ENCODE peak calls at places on chromosomes 13 and 19, in five cellular contexts. K is colonic mucosa; R is stimulated activated CD4-positive, alpha-beta T cell treated with anti-CD3 and anti-CD28 coated beads, Interleukin-2, amount 100 ng/mL, for 48 hours; Y is renal cortical epithelial cell; S is DMS 273 treated with DMSO at 0.1 percent for 48 hours. A is an unnamed sample.

GRCh38 chr19:12047868-12048267 is 4.9 kb downstream of the ZNF878 start:
- DNase-seq in K (no peak), R (no peak), Y (no peak), S (no peak), A (no peak)

GRCh38 chr13:78032132-78032531 is 113.5 kb upstream of the EDNRB start:
- DNase-seq in K (no peak), R (no peak), Y (no peak), S (no peak), A (no peak)

GRCh38 chr13:46643165-46643777 is 90.3 kb downstream of the LRCH1 start:
- DNase-seq in K (no peak), R (no peak), Y (no peak), S (no peak), A (no peak)

GRCh38 chr13:44305845-44306244 is 67.8 kb upstream of the SERP2 start:
- DNase-seq in K (no peak), R (no peak), Y (peak), S (no peak), A (no peak)

GRCh38 chr13:30158774-30159445 is 148.4 kb downstream of the KATNAL1 start:
- DNase-seq in K (no peak), R (no peak), Y (peak), S (no peak), A (peak)

GRCh38 chr13:27978301-27978968 is 9.3 kb upstream of the CDX2 start:
- DNase-seq in K (peak), R (no peak), Y (no peak), S (no peak), A (no peak)

GRCh38 chr13:42892760-42893159 is 99.3 kb downstream of the EPSTI1 start:
- DNase-seq in K (no peak), R (no peak), Y (peak), S (no peak), A (no peak)

GRCh38 chr13:46641274-46642081 is 88.5 kb downstream of the LRCH1 start:
- DNase-seq in K (no peak), R (no peak), Y (peak), S (no peak), A (no peak)

GRCh38 chr13:100518394-100519062 is 70.1 kb downstream of the GGACT start:
- DNase-seq in K (no peak), R (no peak), Y (no peak), S (no peak), A (no peak)

GRCh38 chr19:42198676-42199439 is 18.6 kb downstream of the DEDD2 start:
- DNase-seq in K (peak), R (no peak), Y (no peak), S (no peak), A (no peak)

GRCh38 chr13:23447927-23448326 is 14.4 kb upstream of the SACS start:
- DNase-seq in K (no peak), R (no peak), Y (no peak), S (peak), A (no peak)

GRCh38 chr19:39428309-39429112 is 7.2 kb downstream of the RPS16 start:
- DNase-seq in K (peak), R (no peak), Y (peak), S (no peak), A (peak)

GRCh38 chr19:42419309-42419708 is 7.9 kb downstream of the LIPE start:
- DNase-seq in K (no peak), R (no peak), Y (no peak), S (no peak), A (peak)

GRCh38 chr19:11338569-11339253 is 746 bp downstream of the RAB3D start:
- DNase-seq in K (peak), R (no peak), Y (peak), S (no peak), A (peak)

GRCh38 chr19:2774953-2775555 is 8.0 kb downstream of the SGTA start:
- DNase-seq in K (no peak), R (no peak), Y (no peak), S (no peak), A (no peak)

GRCh38 chr13:48158290-48158689 is 63.4 kb upstream of the MED4 start:
- DNase-seq in K (no peak), R (no peak), Y (peak), S (peak), A (peak)

GRCh38 chr13:60112771-60113170 is 51.0 kb downstream of the DIAPH3 start:
- DNase-seq in K (no peak), R (no peak), Y (no peak), S (no peak), A (no peak)

GRCh38 chr13:102707465-102707864 is 12.6 kb upstream of the METTL21C start:
- DNase-seq in K (no peak), R (no peak), Y (peak), S (no peak), A (peak)

GRCh38 chr13:36736119-36736726 is 62.4 kb downstream of the SERTM1 start:
- DNase-seq in K (peak), R (peak), Y (peak), S (no peak), A (peak)

GRCh38 chr13:43348397-43348796 is 325.0 kb downstream of the DNAJC15 start:
- DNase-seq in K (no peak), R (no peak), Y (peak), S (no peak), A (no peak)

GRCh38 chr13:90302113-90302512 is 1045.4 kb upstream of the MIR17HG start:
- DNase-seq in K (no peak), R (no peak), Y (peak), S (no peak), A (no peak)

GRCh38 chr19:5172859-5173577 is 167.6 kb downstream of the PTPRS start:
- DNase-seq in K (no peak), R (no peak), Y (peak), S (no peak), A (no peak)

GRCh38 chr13:106205871-106206270 is 329.6 kb downstream of the EFNB2 start:
- DNase-seq in K (no peak), R (no peak), Y (no peak), S (no peak), A (no peak)

GRCh38 chr13:84553252-84553651 is 671.0 kb upstream of the SLITRK1 start:
- DNase-seq in K (no peak), R (no peak), Y (no peak), S (no peak), A (no peak)

GRCh38 chr13:39516140-39516539 is 86.9 kb downstream of the LHFPL6 start:
- DNase-seq in K (no peak), R (no peak), Y (peak), S (no peak), A (no peak)

GRCh38 chr19:20371911-20372310 is 193.7 kb downstream of the ZNF737 start:
- DNase-seq in K (no peak), R (no peak), Y (no peak), S (no peak), A (no peak)

GRCh38 chr19:29678484-29679106 is 13.3 kb downstream of the PLEKHF1 start:
- DNase-seq in K (no peak), R (no peak), Y (no peak), S (no peak), A (no peak)

GRCh38 chr19:30752876-30753275 is 380.7 kb downstream of the ZNF536 start:
- DNase-seq in K (no peak), R (no peak), Y (no peak), S (no peak), A (no peak)

GRCh38 chr13:113187905-113188595 is 20.4 kb downstream of the PCID2 start:
- DNase-seq in K (no peak), R (no peak), Y (no peak), S (no peak), A (no peak)

GRCh38 chr13:105608132-105608531 is 927.3 kb downstream of the EFNB2 start:
- DNase-seq in K (no peak), R (no peak), Y (no peak), S (no peak), A (no peak)

GRCh38 chr13:32902898-32903297 is 113.3 kb upstream of the KL start:
- DNase-seq in K (peak), R (no peak), Y (no peak), S (no peak), A (no peak)

A was measured in HT-29.